ENCODE peak calls at places on chromosome 3, in eight cellular contexts. K is fibroblast of mammary gland, T is Caco-2, E is stomach, A is GM23338, N is AG04450, O is iPS DF 6.9, R is GM23248. Q is an unnamed sample.

GRCh38 chr3:135853981-135854380 is 111.5 kb upstream of the PPP2R3A start:
- DNase-seq in K (no peak), T (no peak), E (no peak), A (no peak), N (no peak), O (no peak), R (peak; percentile 55), Q (no peak)

GRCh38 chr3:108486910-108487309 is 23.5 kb downstream of the MYH15 start:
- DNase-seq in K (peak; percentile 72), T (no peak), E (no peak), A (no peak), N (no peak), O (no peak), R (peak; percentile 66), Q (peak; percentile 38)

GRCh38 chr3:48128779-48129178 is 59.4 kb downstream of the CDC25A start:
- DNase-seq in K (no peak), T (no peak), E (no peak), A (no peak), N (no peak), O (no peak), R (no peak), Q (no peak)

GRCh38 chr3:136840252-136840651 is 21.3 kb downstream of the SLC35G2 start:
- DNase-seq in K (peak; percentile 46), T (no peak), E (no peak), A (no peak), N (no peak), O (no peak), R (peak; percentile 47), Q (no peak)

GRCh38 chr3:4303187-4304123 is at the start of gene SETMAR:
- DNase-seq in K (peak; percentile 87), T (peak; percentile 86), E (peak; percentile 92), A (peak; percentile 95), N (peak; percentile 50), O (peak; percentile 61), R (peak; percentile 95), Q (peak; percentile 57)

GRCh38 chr3:53493618-53493996 is 804 bp upstream of the CACNA1D start:
- DNase-seq in K (no peak), T (no peak), E (no peak), A (peak; percentile 35), N (no peak), O (no peak), R (no peak), Q (no peak)

GRCh38 chr3:18740631-18741583 is 315.8 kb upstream of the SATB1 start:
- DNase-seq in K (no peak), T (no peak), E (no peak), A (no peak), N (no peak), O (no peak), R (no peak), Q (no peak)

GRCh38 chr3:168121175-168121853 is 25.6 kb upstream of the GOLIM4 start:
- DNase-seq in K (no peak), T (no peak), E (peak; percentile 27), A (no peak), N (no peak), O (no peak), R (peak; percentile 34), Q (no peak)

GRCh38 chr3:13621381-13622221 is 72.7 kb downstream of the FBLN2 start:
- DNase-seq in K (no peak), T (no peak), E (no peak), A (no peak), N (no peak), O (no peak), R (no peak), Q (no peak)
- H3K4me3 ChIP-seq in K (no peak overlapping the region), T (no peak overlapping the region), E (no peak overlapping the region), A (no peak overlapping the region), N (no peak overlapping the region), O (no peak overlapping the region), R (no peak overlapping the region), Q (no peak overlapping the region)

GRCh38 chr3:149247025-149247710 is 25.5 kb upstream of the CP start:
- DNase-seq in K (peak; percentile 70), T (no peak), E (no peak), A (no peak), N (no peak), O (no peak), R (peak; percentile 66), Q (no peak)

GRCh38 chr3:149245738-149246451 is 24.3 kb upstream of the CP start:
- DNase-seq in K (peak; percentile 78), T (no peak), E (no peak), A (no peak), N (no peak), O (no peak), R (peak; percentile 86), Q (no peak)

GRCh38 chr3:149252272-149252671 is 30.6 kb upstream of the CP start:
- DNase-seq in K (no peak), T (no peak), E (no peak), A (no peak), N (no peak), O (no peak), R (no peak), Q (no peak)

GRCh38 chr3:149251186-149251585 is 29.6 kb upstream of the CP start:
- DNase-seq in K (no peak), T (no peak), E (no peak), A (no peak), N (no peak), O (no peak), R (no peak), Q (no peak)

GRCh38 chr3:149247929-149248691 is 26.5 kb upstream of the CP start:
- DNase-seq in K (no peak), T (no peak), E (no peak), A (peak; percentile 49), N (no peak), O (no peak), R (peak; percentile 11), Q (no peak)
- H3K4me3 ChIP-seq in K (no peak overlapping the region), T (no peak overlapping the region), E (no peak overlapping the region), A (no peak overlapping the region), N (no peak overlapping the region), O (no peak overlapping the region), R (no peak overlapping the region), Q (no peak overlapping the region)

GRCh38 chr3:71492566-71492965 is 91.0 kb downstream of the FOXP1 start:
- DNase-seq in K (no peak), T (no peak), E (no peak), A (no peak), N (no peak), O (no peak), R (no peak), Q (no peak)
- H3K4me3 ChIP-seq in K (no peak overlapping the region), T (no peak overlapping the region), E (no peak overlapping the region), A (no peak overlapping the region), N (no peak overlapping the region), O (no peak overlapping the region), R (no peak overlapping the region), Q (no peak overlapping the region)

GRCh38 chr3:145450018-145450682 is 710.8 kb downstream of the PLOD2 start:
- DNase-seq in K (peak; percentile 15), T (no peak), E (no peak), A (no peak), N (no peak), O (no peak), R (no peak), Q (no peak)

GRCh38 chr3:145448436-145448835 is 712.5 kb downstream of the PLOD2 start:
- DNase-seq in K (peak; percentile 12), T (no peak), E (no peak), A (no peak), N (no peak), O (no peak), R (no peak), Q (no peak)
- H3K4me3 ChIP-seq in K (no peak overlapping the region), T (no peak overlapping the region), E (no peak overlapping the region), A (no peak overlapping the region), N (no peak overlapping the region), O (no peak overlapping the region), R (no peak overlapping the region), Q (no peak overlapping the region)

GRCh38 chr3:184568591-184568917 is 7.0 kb downstream of the EPHB3 start:
- DNase-seq in K (no peak), T (no peak), E (no peak), A (no peak), N (no peak), O (no peak), R (no peak), Q (no peak)
- H3K4me3 ChIP-seq in K (peak overlapping the region; percentile 31), T (peak overlapping the region; percentile 45), E (peak overlapping the region; percentile 53), A (peak overlapping the region; percentile 83), N (peak overlapping the region; percentile 47), O (peak overlapping the region; percentile 57), R (peak overlapping the region; percentile 67), Q (peak overlapping the region; percentile 43)

DNA sequence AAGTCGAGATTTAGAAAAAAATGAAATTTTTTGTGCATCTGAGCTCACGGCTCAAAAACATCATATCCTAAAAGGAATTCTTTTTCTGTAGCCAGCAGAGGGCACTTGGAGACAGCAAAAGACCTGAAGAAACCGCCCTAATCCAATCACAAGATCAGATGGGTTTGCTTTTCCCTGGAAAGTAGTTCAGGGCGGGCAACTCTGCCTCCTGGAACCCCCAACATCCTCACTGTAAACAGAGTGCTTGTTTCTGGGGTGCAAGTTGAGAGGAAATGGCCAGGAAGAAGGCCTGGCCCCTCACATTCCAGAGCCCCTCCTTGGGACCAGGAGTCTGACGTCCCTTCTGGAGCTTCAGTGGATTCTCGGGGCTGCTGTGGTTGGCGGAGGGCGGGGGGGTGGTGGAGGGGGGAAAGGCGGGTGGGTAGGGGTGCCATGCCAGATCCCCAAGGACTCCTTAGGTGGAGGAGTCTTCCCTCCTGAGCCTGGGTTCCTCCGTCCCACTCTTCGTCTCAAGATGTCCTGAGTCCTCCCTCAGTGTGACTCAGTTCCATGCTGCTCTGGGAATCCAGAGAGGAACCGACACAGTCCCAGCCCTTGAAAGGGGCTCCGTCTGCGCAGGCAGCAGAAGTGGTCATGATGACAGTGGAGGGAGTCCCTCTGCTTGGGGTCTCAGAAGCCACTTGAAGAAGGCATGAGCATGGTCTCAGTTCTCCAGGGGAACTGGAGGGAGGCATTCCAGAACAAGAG is 35.9 kb downstream of the CCK start:
- DNase-seq in K (peak; percentile 62), T (no peak), E (no peak), A (peak; percentile 86), N (peak; percentile 33), O (peak; percentile 20), R (peak; percentile 82), Q (no peak)
- H3K4me3 ChIP-seq in K (no peak overlapping the region), T (no peak overlapping the region), E (no peak overlapping the region), A (no peak overlapping the region), N (no peak overlapping the region), O (no peak overlapping the region), R (peak overlapping the region; percentile 69), Q (no peak overlapping the region)

DNA sequence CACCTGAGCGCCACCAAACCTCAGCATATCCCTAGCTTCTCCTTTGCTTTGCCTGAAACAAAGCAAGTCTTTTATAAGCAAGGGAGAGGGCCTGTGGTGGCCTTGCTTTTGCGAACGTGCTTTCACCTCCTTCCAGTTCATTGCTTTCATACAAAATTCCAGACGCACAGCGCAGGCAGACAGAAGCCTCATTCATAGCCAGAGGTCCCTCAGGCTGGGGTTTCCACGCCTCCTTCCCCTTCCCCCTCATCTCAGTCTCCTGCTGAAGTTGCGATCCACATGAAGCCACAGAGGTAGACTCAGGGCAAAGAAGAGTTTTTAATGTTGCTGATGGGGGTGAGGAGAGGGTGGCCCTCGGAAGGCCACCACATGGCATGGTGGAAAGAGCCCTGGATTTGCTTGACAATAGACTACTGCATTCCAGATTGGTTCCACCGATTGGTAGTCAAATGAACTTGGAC is 59.4 kb upstream of the FLNB start:
- DNase-seq in K (no peak), T (no peak), E (no peak), A (peak; percentile 27), N (no peak), O (no peak), R (no peak), Q (no peak)
- H3K4me3 ChIP-seq in K (no peak overlapping the region), T (no peak overlapping the region), E (no peak overlapping the region), A (no peak overlapping the region), N (no peak overlapping the region), O (no peak overlapping the region), R (no peak overlapping the region), Q (no peak overlapping the region)